ENCODE peak calls at places on chromosome 15, in five cellular contexts. B is breast epithelium, K is upper lobe of right lung, R is IMR-90, H is PC-9. T is an unnamed sample.

GRCh38 chr15:68340711-68341671 is 63.4 kb downstream of the FEM1B start:
- DNase-seq in K (no peak), H (no peak), R (no peak), B (no peak), T (no peak)

GRCh38 chr15:56964182-56964581 is 45.7 kb downstream of the TCF12 start:
- DNase-seq in R (peak; percentile 42), K (no peak), B (no peak), H (no peak), T (no peak)

GRCh38 chr15:54032066-54032465 is 53.8 kb downstream of the UNC13C start:
- DNase-seq in K (no peak), R (no peak), H (no peak), B (no peak), T (no peak)

GRCh38 chr15:80580107-80580506 is 115.0 kb upstream of the ABHD17C start:
- DNase-seq in R (peak; percentile 80), K (no peak), H (peak; percentile 81), B (peak; percentile 50), T (peak; percentile 94)

GRCh38 chr15:101023501-101024110 is 104.4 kb downstream of the LRRK1 start:
- DNase-seq in H (no peak), B (no peak), K (no peak), R (no peak), T (no peak)

GRCh38 chr15:62877276-62877857 is 165.2 kb upstream of the TPM1 start:
- DNase-seq in K (no peak), B (no peak), H (no peak), R (no peak), T (no peak)

GRCh38 chr15:77060560-77060959 is 10.3 kb downstream of the TSPAN3 start:
- DNase-seq in R (peak; percentile 64), K (no peak), B (no peak), H (no peak), T (no peak)

GRCh38 chr15:28098766-28099554 is at the start of gene OCA2:
- DNase-seq in R (peak; percentile 30), K (peak; percentile 89), H (peak; percentile 31), B (no peak), T (no peak)

GRCh38 chr15:32794973-32795372 is 77.2 kb downstream of the GREM1 start:
- DNase-seq in B (no peak), K (no peak), H (peak; percentile 7), R (peak; percentile 29), T (no peak)

GRCh38 chr15:70357453-70357852 is 259.7 kb upstream of the TLE3 start:
- DNase-seq in B (no peak), K (peak; percentile 37), R (no peak), H (no peak), T (no peak)

GRCh38 chr15:61050844-61051569 is 178.1 kb downstream of the RORA start:
- DNase-seq in R (peak; percentile 31), K (no peak), B (no peak), H (no peak), T (no peak)

GRCh38 chr15:89356634-89357298 is 22.1 kb upstream of the POLG start:
- DNase-seq in H (peak; percentile 39), R (no peak), K (no peak), B (no peak), T (no peak)

GRCh38 chr15:57032338-57032737 is 113.9 kb downstream of the TCF12 start:
- DNase-seq in H (no peak), B (no peak), K (no peak), R (no peak), T (no peak)

GRCh38 chr15:47812436-47813109 is 95.3 kb downstream of the SEMA6D start:
- DNase-seq in B (no peak), R (peak; percentile 2), H (peak; percentile 45), K (no peak), T (peak; percentile 90)

GRCh38 chr15:61275901-61276300 is 46.8 kb upstream of the RORA start:
- DNase-seq in H (no peak), K (no peak), R (no peak), B (no peak), T (peak; percentile 8)

GRCh38 chr15:62544446-62544845 is 379.4 kb upstream of the C2CD4B start:
- DNase-seq in H (no peak), B (no peak), R (no peak), K (no peak), T (no peak)

GRCh38 chr15:82081904-82082810 is 36.3 kb upstream of the MEX3B start:
- DNase-seq in B (no peak), R (peak; percentile 93), H (no peak), K (no peak), T (no peak)

GRCh38 chr15:27232876-27233275 is 261.9 kb downstream of the GABRG3 start:
- DNase-seq in K (no peak), B (no peak), R (no peak), H (no peak), T (no peak)

GRCh38 chr15:62994975-62995730 is 47.4 kb upstream of the TPM1 start:
- DNase-seq in R (peak; percentile 60), K (no peak), B (no peak), H (no peak), T (no peak)

GRCh38 chr15:29451201-29451781 is 181.7 kb upstream of the NSMCE3 start:
- DNase-seq in B (no peak), H (no peak), R (no peak), K (no peak), T (no peak)

GRCh38 chr15:42063122-42063848 is 31.1 kb downstream of the PLA2G4D start:
- DNase-seq in B (no peak), R (no peak), K (no peak), H (no peak), T (no peak)

GRCh38 chr15:59174161-59174845 is 32.3 kb upstream of the LDHAL6B start:
- DNase-seq in K (peak; percentile 53), H (no peak), R (peak; percentile 36), B (no peak), T (no peak)

GRCh38 chr15:39579487-39580116 is 1.3 kb upstream of the THBS1 start:
- DNase-seq in R (peak; percentile 98), K (peak; percentile 82), H (peak; percentile 83), B (peak; percentile 66), T (peak; percentile 75)

GRCh38 chr15:89654847-89655805 is at the start of gene KIF7:
- DNase-seq in B (no peak), R (peak; percentile 47), H (peak; percentile 44), K (no peak), T (peak; percentile 54)

DNA sequence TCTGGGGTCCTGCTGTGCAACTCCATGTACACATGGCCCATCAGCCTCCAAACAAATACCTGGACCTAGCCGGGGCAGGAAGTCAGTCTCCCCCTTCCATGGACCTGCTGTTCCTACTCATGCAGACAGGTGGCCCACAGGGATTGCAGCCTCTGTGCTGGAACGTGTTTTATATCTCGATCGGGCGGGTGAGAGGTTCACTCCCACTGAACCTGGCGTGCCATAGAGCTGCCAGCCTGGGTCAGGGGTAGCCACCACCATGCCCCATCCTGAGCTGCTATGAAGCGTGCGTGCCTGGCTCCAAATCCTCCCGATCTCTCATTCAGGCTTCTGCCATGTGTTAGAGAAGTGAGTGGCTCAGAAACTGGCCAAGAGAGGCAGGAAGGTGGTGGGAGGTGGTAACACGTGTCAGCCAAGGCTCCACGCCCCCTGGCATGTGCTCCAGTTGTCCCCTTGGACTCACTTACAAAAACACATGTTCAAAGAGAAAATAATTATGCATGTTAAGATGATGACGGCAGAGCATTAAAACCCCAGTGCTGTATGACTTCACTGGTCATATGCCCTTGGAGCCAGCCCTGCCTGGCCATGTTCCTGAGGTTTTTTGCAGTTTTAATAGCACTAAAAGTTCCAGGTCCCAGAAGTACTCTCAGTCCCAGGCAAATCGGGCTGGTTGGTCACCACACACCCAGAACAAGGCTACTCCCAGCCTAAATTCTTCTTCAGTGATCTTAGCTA is 30.6 kb downstream of the CTSH start:
- DNase-seq in H (no peak), B (no peak), R (no peak), K (no peak), T (peak; percentile 45)
- H3K27ac ChIP-seq in H (no peak overlapping the region), B (peak overlapping the region; percentile 57), R (no peak overlapping the region), K (no peak overlapping the region), T (peak overlapping the region; percentile 72)

GRCh38 chr15:40914486-40914885 is 14.7 kb upstream of the DLL4 start:
- DNase-seq in B (no peak), K (no peak), H (no peak), R (no peak), T (no peak)
- TF ChIP-seq CTCF in B (no peak), K (no peak), H (no peak), R (peak; percentile 1), T (no peak)

GRCh38 chr15:65069179-65069578 is 1.4 kb upstream of the RASL12 start:
- DNase-seq in K (no peak), H (no peak), B (no peak), R (peak; percentile 99), T (no peak)

GRCh38 chr15:65072617-65073016 is 3.9 kb upstream of the KBTBD13 start:
- DNase-seq in B (no peak), K (no peak), H (no peak), R (no peak), T (no peak)

GRCh38 chr15:65069779-65070546 is 2.2 kb upstream of the RASL12 start:
- DNase-seq in H (no peak), B (no peak), K (no peak), R (no peak), T (no peak)

GRCh38 chr15:65071381-65071811 is 3.6 kb upstream of the RASL12 start:
- DNase-seq in K (no peak), H (no peak), B (no peak), R (no peak), T (no peak)

GRCh38 chr15:65072027-65072426 is 4.2 kb upstream of the RASL12 start:
- DNase-seq in R (peak; percentile 27), B (no peak), H (no peak), K (no peak), T (no peak)
- H3K27ac ChIP-seq in R (no peak overlapping the region), B (peak overlapping the region; percentile 36), H (no peak overlapping the region), K (no peak overlapping the region), T (no peak overlapping the region)

GRCh38 chr15:50137893-50138292 is 18.9 kb upstream of the ATP8B4 start:
- DNase-seq in B (no peak), K (no peak), H (no peak), R (peak; percentile 27), T (no peak)
- TF ChIP-seq CTCF in B (no peak), K (no peak), H (no peak), R (peak; percentile 26), T (no peak)

GRCh38 chr15:72338617-72339321 is 18.8 kb upstream of the CELF6 start:
- DNase-seq in K (no peak), B (no peak), R (peak; percentile 93), H (no peak), T (no peak)
- H3K27ac ChIP-seq in K (peak overlapping the region; percentile 26), B (no peak overlapping the region), R (peak overlapping the region; percentile 74), H (no peak overlapping the region), T (peak overlapping the region; percentile 40)

T was measured in RWPE1.